ENCODE peak calls at places on chromosomes 6 and 20, in ten cellular contexts. One of them, this sample, is unnamed.

GRCh38 chr20:18390201-18390600 is 76.6 kb downstream of the DZANK1 start:
- DNase-seq in DMS153: no peak
- DNase-seq in endodermal cell: no peak
- DNase-seq in putamen: no peak
- DNase-seq in EH: no peak
- DNase-seq in NCI-H2081: no peak
- DNase-seq in KG1: no peak
- DNase-seq in activated T-helper 1 cell treated with anti-CD3 and anti-CD28 coated beads, Interleukin-12 subunit alpha, Interleukin-12 subunit beta, Interleukin-2, Interleukin-4 antibody, amounts not matched to agents 30 ng/mL and 10 ng/mL and 1 ng/mL, durations not matched to agents 14 hours and 24 hours and 36 hours: no peak
- DNase-seq in HFFc6: no peak
- DNase-seq in adrenal gland: no peak
- DNase-seq in this sample: no peak

GRCh38 chr6:89886378-89887120 is 7.7 kb upstream of the GJA10 start:
- DNase-seq in DMS153: no peak
- DNase-seq in endodermal cell: no peak
- DNase-seq in putamen: no peak
- DNase-seq in EH: no peak
- DNase-seq in NCI-H2081: no peak
- DNase-seq in KG1: no peak
- DNase-seq in activated T-helper 1 cell treated with anti-CD3 and anti-CD28 coated beads, Interleukin-12 subunit alpha, Interleukin-12 subunit beta, Interleukin-2, Interleukin-4 antibody, amounts not matched to agents 30 ng/mL and 10 ng/mL and 1 ng/mL, durations not matched to agents 14 hours and 24 hours and 36 hours: no peak
- DNase-seq in HFFc6: no peak
- DNase-seq in adrenal gland: no peak
- DNase-seq in this sample: no peak

GRCh38 chr20:2599265-2600060 is 53.0 kb upstream of the NOP56 start:
- DNase-seq in DMS153: no peak
- DNase-seq in endodermal cell: peak
- DNase-seq in putamen: no peak
- DNase-seq in EH: peak
- DNase-seq in NCI-H2081: no peak
- DNase-seq in KG1: no peak
- DNase-seq in activated T-helper 1 cell treated with anti-CD3 and anti-CD28 coated beads, Interleukin-12 subunit alpha, Interleukin-12 subunit beta, Interleukin-2, Interleukin-4 antibody, amounts not matched to agents 30 ng/mL and 10 ng/mL and 1 ng/mL, durations not matched to agents 14 hours and 24 hours and 36 hours: no peak
- DNase-seq in HFFc6: no peak
- DNase-seq in adrenal gland: no peak
- DNase-seq in this sample: no peak

GRCh38 chr6:38909020-38909730 is 139.4 kb upstream of the GLP1R start:
- DNase-seq in DMS153: peak
- DNase-seq in endodermal cell: no peak
- DNase-seq in putamen: no peak
- DNase-seq in EH: no peak
- DNase-seq in NCI-H2081: no peak
- DNase-seq in KG1: no peak
- DNase-seq in activated T-helper 1 cell treated with anti-CD3 and anti-CD28 coated beads, Interleukin-12 subunit alpha, Interleukin-12 subunit beta, Interleukin-2, Interleukin-4 antibody, amounts not matched to agents 30 ng/mL and 10 ng/mL and 1 ng/mL, durations not matched to agents 14 hours and 24 hours and 36 hours: no peak
- DNase-seq in HFFc6: no peak
- DNase-seq in adrenal gland: no peak
- DNase-seq in this sample: no peak

GRCh38 chr6:108492131-108492766 is 68.5 kb upstream of the FOXO3 start:
- DNase-seq in DMS153: peak
- DNase-seq in endodermal cell: no peak
- DNase-seq in putamen: peak
- DNase-seq in EH: peak
- DNase-seq in NCI-H2081: peak
- DNase-seq in KG1: peak
- DNase-seq in activated T-helper 1 cell treated with anti-CD3 and anti-CD28 coated beads, Interleukin-12 subunit alpha, Interleukin-12 subunit beta, Interleukin-2, Interleukin-4 antibody, amounts not matched to agents 30 ng/mL and 10 ng/mL and 1 ng/mL, durations not matched to agents 14 hours and 24 hours and 36 hours: no peak
- DNase-seq in HFFc6: peak
- DNase-seq in adrenal gland: peak
- DNase-seq in this sample: no peak

GRCh38 chr20:3716195-3716834 is 3.9 kb upstream of the SIGLEC1 start:
- DNase-seq in DMS153: peak
- DNase-seq in endodermal cell: peak
- DNase-seq in putamen: no peak
- DNase-seq in EH: peak
- DNase-seq in NCI-H2081: peak
- DNase-seq in KG1: no peak
- DNase-seq in activated T-helper 1 cell treated with anti-CD3 and anti-CD28 coated beads, Interleukin-12 subunit alpha, Interleukin-12 subunit beta, Interleukin-2, Interleukin-4 antibody, amounts not matched to agents 30 ng/mL and 10 ng/mL and 1 ng/mL, durations not matched to agents 14 hours and 24 hours and 36 hours: no peak
- DNase-seq in HFFc6: peak
- DNase-seq in adrenal gland: no peak
- DNase-seq in this sample: no peak

GRCh38 chr6:91539451-91539850 is 952.6 kb upstream of the MAP3K7 start:
- DNase-seq in DMS153: no peak
- DNase-seq in endodermal cell: no peak
- DNase-seq in putamen: no peak
- DNase-seq in EH: no peak
- DNase-seq in NCI-H2081: peak
- DNase-seq in KG1: no peak
- DNase-seq in activated T-helper 1 cell treated with anti-CD3 and anti-CD28 coated beads, Interleukin-12 subunit alpha, Interleukin-12 subunit beta, Interleukin-2, Interleukin-4 antibody, amounts not matched to agents 30 ng/mL and 10 ng/mL and 1 ng/mL, durations not matched to agents 14 hours and 24 hours and 36 hours: no peak
- DNase-seq in HFFc6: no peak
- DNase-seq in adrenal gland: no peak
- DNase-seq in this sample: no peak

GRCh38 chr20:23776067-23776771 is 25.5 kb upstream of the CST1 start:
- DNase-seq in DMS153: no peak
- DNase-seq in endodermal cell: peak
- DNase-seq in putamen: no peak
- DNase-seq in EH: no peak
- DNase-seq in NCI-H2081: no peak
- DNase-seq in KG1: no peak
- DNase-seq in activated T-helper 1 cell treated with anti-CD3 and anti-CD28 coated beads, Interleukin-12 subunit alpha, Interleukin-12 subunit beta, Interleukin-2, Interleukin-4 antibody, amounts not matched to agents 30 ng/mL and 10 ng/mL and 1 ng/mL, durations not matched to agents 14 hours and 24 hours and 36 hours: no peak
- DNase-seq in HFFc6: no peak
- DNase-seq in adrenal gland: no peak
- DNase-seq in this sample: no peak

GRCh38 chr20:46311039-46311650 is 2.8 kb upstream of the CDH22 start:
- DNase-seq in DMS153: peak
- DNase-seq in endodermal cell: no peak
- DNase-seq in putamen: no peak
- DNase-seq in EH: peak
- DNase-seq in NCI-H2081: no peak
- DNase-seq in KG1: no peak
- DNase-seq in activated T-helper 1 cell treated with anti-CD3 and anti-CD28 coated beads, Interleukin-12 subunit alpha, Interleukin-12 subunit beta, Interleukin-2, Interleukin-4 antibody, amounts not matched to agents 30 ng/mL and 10 ng/mL and 1 ng/mL, durations not matched to agents 14 hours and 24 hours and 36 hours: no peak
- DNase-seq in HFFc6: peak
- DNase-seq in adrenal gland: no peak
- DNase-seq in this sample: no peak

GRCh38 chr20:40650707-40651106 is 38.3 kb downstream of the MAFB start:
- DNase-seq in DMS153: peak
- DNase-seq in endodermal cell: peak
- DNase-seq in putamen: no peak
- DNase-seq in EH: no peak
- DNase-seq in NCI-H2081: no peak
- DNase-seq in KG1: no peak
- DNase-seq in activated T-helper 1 cell treated with anti-CD3 and anti-CD28 coated beads, Interleukin-12 subunit alpha, Interleukin-12 subunit beta, Interleukin-2, Interleukin-4 antibody, amounts not matched to agents 30 ng/mL and 10 ng/mL and 1 ng/mL, durations not matched to agents 14 hours and 24 hours and 36 hours: no peak
- DNase-seq in HFFc6: no peak
- DNase-seq in adrenal gland: no peak
- DNase-seq in this sample: no peak

GRCh38 chr6:7604003-7604402 is 14.0 kb downstream of the SNRNP48 start:
- DNase-seq in DMS153: no peak
- DNase-seq in endodermal cell: no peak
- DNase-seq in putamen: no peak
- DNase-seq in EH: no peak
- DNase-seq in NCI-H2081: no peak
- DNase-seq in KG1: no peak
- DNase-seq in activated T-helper 1 cell treated with anti-CD3 and anti-CD28 coated beads, Interleukin-12 subunit alpha, Interleukin-12 subunit beta, Interleukin-2, Interleukin-4 antibody, amounts not matched to agents 30 ng/mL and 10 ng/mL and 1 ng/mL, durations not matched to agents 14 hours and 24 hours and 36 hours: no peak
- DNase-seq in HFFc6: no peak
- DNase-seq in adrenal gland: no peak
- DNase-seq in this sample: no peak

GRCh38 chr6:21538186-21538798 is 55.3 kb upstream of the SOX4 start:
- DNase-seq in DMS153: no peak
- DNase-seq in endodermal cell: no peak
- DNase-seq in putamen: no peak
- DNase-seq in EH: no peak
- DNase-seq in NCI-H2081: no peak
- DNase-seq in KG1: no peak
- DNase-seq in activated T-helper 1 cell treated with anti-CD3 and anti-CD28 coated beads, Interleukin-12 subunit alpha, Interleukin-12 subunit beta, Interleukin-2, Interleukin-4 antibody, amounts not matched to agents 30 ng/mL and 10 ng/mL and 1 ng/mL, durations not matched to agents 14 hours and 24 hours and 36 hours: no peak
- DNase-seq in HFFc6: no peak
- DNase-seq in adrenal gland: no peak
- DNase-seq in this sample: no peak

This sample was measured in ureter.